ENCODE peak calls at places on chromosomes 1 and 21, in eight cellular contexts. One of them, this sample, is unnamed.

GRCh38 chr1:224459051-224459450 is 24.5 kb upstream of the WDR26 start:
- DNase-seq in HFFc6: no peak
- DNase-seq in skeletal muscle cell: no peak
- DNase-seq in posterior cingulate gyrus: peak; percentile 21
- DNase-seq in CD4-positive, alpha-beta T cell: no peak
- DNase-seq in stimulated activated CD8-positive, alpha-beta memory T cell treated with anti-CD3 and anti-CD28 coated beads, Interleukin-4, amount 100 ng/mL, for 1 hour: no peak
- DNase-seq in cardiac fibroblast: peak; percentile 8
- DNase-seq in DMS 273 treated with DMSO at 0.1 percent for 48 hours: no peak
- DNase-seq in this sample: no peak

GRCh38 chr1:211695135-211695816 is 19.9 kb upstream of the NEK2 start:
- DNase-seq in HFFc6: no peak
- DNase-seq in skeletal muscle cell: no peak
- DNase-seq in posterior cingulate gyrus: no peak
- DNase-seq in CD4-positive, alpha-beta T cell: no peak
- DNase-seq in stimulated activated CD8-positive, alpha-beta memory T cell treated with anti-CD3 and anti-CD28 coated beads, Interleukin-4, amount 100 ng/mL, for 1 hour: no peak
- DNase-seq in cardiac fibroblast: no peak
- DNase-seq in DMS 273 treated with DMSO at 0.1 percent for 48 hours: no peak
- DNase-seq in this sample: no peak

GRCh38 chr1:236944556-236944955 is 59.7 kb downstream of the MT1HL1 start:
- DNase-seq in HFFc6: no peak
- DNase-seq in skeletal muscle cell: no peak
- DNase-seq in posterior cingulate gyrus: no peak
- DNase-seq in CD4-positive, alpha-beta T cell: no peak
- DNase-seq in stimulated activated CD8-positive, alpha-beta memory T cell treated with anti-CD3 and anti-CD28 coated beads, Interleukin-4, amount 100 ng/mL, for 1 hour: no peak
- DNase-seq in cardiac fibroblast: no peak
- DNase-seq in DMS 273 treated with DMSO at 0.1 percent for 48 hours: no peak
- DNase-seq in this sample: no peak

GRCh38 chr21:45288441-45288841 is 746 bp upstream of the POFUT2 start:
- DNase-seq in HFFc6: no peak
- DNase-seq in skeletal muscle cell: no peak
- DNase-seq in posterior cingulate gyrus: no peak
- DNase-seq in CD4-positive, alpha-beta T cell: no peak
- DNase-seq in stimulated activated CD8-positive, alpha-beta memory T cell treated with anti-CD3 and anti-CD28 coated beads, Interleukin-4, amount 100 ng/mL, for 1 hour: no peak
- DNase-seq in cardiac fibroblast: no peak
- DNase-seq in DMS 273 treated with DMSO at 0.1 percent for 48 hours: no peak
- DNase-seq in this sample: no peak

GRCh38 chr21:44301961-44302406 is 2.1 kb downstream of the PFKL start:
- DNase-seq in HFFc6: no peak
- DNase-seq in skeletal muscle cell: no peak
- DNase-seq in posterior cingulate gyrus: no peak
- DNase-seq in CD4-positive, alpha-beta T cell: no peak
- DNase-seq in stimulated activated CD8-positive, alpha-beta memory T cell treated with anti-CD3 and anti-CD28 coated beads, Interleukin-4, amount 100 ng/mL, for 1 hour: no peak
- DNase-seq in cardiac fibroblast: no peak
- DNase-seq in DMS 273 treated with DMSO at 0.1 percent for 48 hours: no peak
- DNase-seq in this sample: no peak

GRCh38 chr21:32516729-32517649 is 68.3 kb downstream of the TCP10L start:
- DNase-seq in HFFc6: peak; percentile 77
- DNase-seq in skeletal muscle cell: peak; percentile 94
- DNase-seq in posterior cingulate gyrus: no peak
- DNase-seq in CD4-positive, alpha-beta T cell: no peak
- DNase-seq in stimulated activated CD8-positive, alpha-beta memory T cell treated with anti-CD3 and anti-CD28 coated beads, Interleukin-4, amount 100 ng/mL, for 1 hour: no peak
- DNase-seq in cardiac fibroblast: peak; percentile 83
- DNase-seq in DMS 273 treated with DMSO at 0.1 percent for 48 hours: no peak
- DNase-seq in this sample: peak; percentile 88

GRCh38 chr1:33443067-33443704 is 12.3 kb upstream of the PHC2 start:
- DNase-seq in HFFc6: no peak
- DNase-seq in skeletal muscle cell: no peak
- DNase-seq in posterior cingulate gyrus: no peak
- DNase-seq in CD4-positive, alpha-beta T cell: no peak
- DNase-seq in stimulated activated CD8-positive, alpha-beta memory T cell treated with anti-CD3 and anti-CD28 coated beads, Interleukin-4, amount 100 ng/mL, for 1 hour: no peak
- DNase-seq in cardiac fibroblast: no peak
- DNase-seq in DMS 273 treated with DMSO at 0.1 percent for 48 hours: no peak
- DNase-seq in this sample: no peak

GRCh38 chr1:45892068-45892785 is 88.8 kb downstream of the MAST2 start:
- DNase-seq in HFFc6: peak; percentile 90
- DNase-seq in skeletal muscle cell: peak; percentile 78
- DNase-seq in posterior cingulate gyrus: no peak
- DNase-seq in CD4-positive, alpha-beta T cell: no peak
- DNase-seq in stimulated activated CD8-positive, alpha-beta memory T cell treated with anti-CD3 and anti-CD28 coated beads, Interleukin-4, amount 100 ng/mL, for 1 hour: no peak
- DNase-seq in cardiac fibroblast: peak; percentile 96
- DNase-seq in DMS 273 treated with DMSO at 0.1 percent for 48 hours: no peak
- DNase-seq in this sample: peak; percentile 91

GRCh38 chr21:42637602-42638041 is 15.8 kb upstream of the PDE9A start:
- DNase-seq in HFFc6: no peak
- DNase-seq in skeletal muscle cell: no peak
- DNase-seq in posterior cingulate gyrus: no peak
- DNase-seq in CD4-positive, alpha-beta T cell: no peak
- DNase-seq in stimulated activated CD8-positive, alpha-beta memory T cell treated with anti-CD3 and anti-CD28 coated beads, Interleukin-4, amount 100 ng/mL, for 1 hour: no peak
- DNase-seq in cardiac fibroblast: no peak
- DNase-seq in DMS 273 treated with DMSO at 0.1 percent for 48 hours: no peak
- DNase-seq in this sample: no peak

GRCh38 chr1:47180603-47181094 is 9.2 kb downstream of the PDZK1IP1 start:
- DNase-seq in HFFc6: no peak
- DNase-seq in skeletal muscle cell: no peak
- DNase-seq in posterior cingulate gyrus: no peak
- DNase-seq in CD4-positive, alpha-beta T cell: no peak
- DNase-seq in stimulated activated CD8-positive, alpha-beta memory T cell treated with anti-CD3 and anti-CD28 coated beads, Interleukin-4, amount 100 ng/mL, for 1 hour: no peak
- DNase-seq in cardiac fibroblast: no peak
- DNase-seq in DMS 273 treated with DMSO at 0.1 percent for 48 hours: no peak
- DNase-seq in this sample: no peak

GRCh38 chr21:30984897-30985296 is 53.4 kb downstream of the KRTAP19-8 start:
- DNase-seq in HFFc6: no peak
- DNase-seq in skeletal muscle cell: no peak
- DNase-seq in posterior cingulate gyrus: no peak
- DNase-seq in CD4-positive, alpha-beta T cell: no peak
- DNase-seq in stimulated activated CD8-positive, alpha-beta memory T cell treated with anti-CD3 and anti-CD28 coated beads, Interleukin-4, amount 100 ng/mL, for 1 hour: no peak
- DNase-seq in cardiac fibroblast: no peak
- DNase-seq in DMS 273 treated with DMSO at 0.1 percent for 48 hours: no peak
- DNase-seq in this sample: no peak

GRCh38 chr1:153951183-153951582 is 4.7 kb upstream of the DENND4B start:
- DNase-seq in HFFc6: no peak
- DNase-seq in skeletal muscle cell: no peak
- DNase-seq in posterior cingulate gyrus: no peak
- DNase-seq in CD4-positive, alpha-beta T cell: no peak
- DNase-seq in stimulated activated CD8-positive, alpha-beta memory T cell treated with anti-CD3 and anti-CD28 coated beads, Interleukin-4, amount 100 ng/mL, for 1 hour: no peak
- DNase-seq in cardiac fibroblast: no peak
- DNase-seq in DMS 273 treated with DMSO at 0.1 percent for 48 hours: no peak
- DNase-seq in this sample: no peak

GRCh38 chr1:228209657-228210056 is 1.8 kb downstream of the OBSCN start:
- DNase-seq in HFFc6: no peak
- DNase-seq in skeletal muscle cell: no peak
- DNase-seq in posterior cingulate gyrus: no peak
- DNase-seq in CD4-positive, alpha-beta T cell: no peak
- DNase-seq in stimulated activated CD8-positive, alpha-beta memory T cell treated with anti-CD3 and anti-CD28 coated beads, Interleukin-4, amount 100 ng/mL, for 1 hour: no peak
- DNase-seq in cardiac fibroblast: no peak
- DNase-seq in DMS 273 treated with DMSO at 0.1 percent for 48 hours: no peak
- DNase-seq in this sample: no peak

GRCh38 chr1:36323636-36324321 is at the start of gene EVA1B:
- DNase-seq in HFFc6: peak; percentile 59
- DNase-seq in skeletal muscle cell: peak; percentile 59
- DNase-seq in posterior cingulate gyrus: no peak
- DNase-seq in CD4-positive, alpha-beta T cell: peak; percentile 49
- DNase-seq in stimulated activated CD8-positive, alpha-beta memory T cell treated with anti-CD3 and anti-CD28 coated beads, Interleukin-4, amount 100 ng/mL, for 1 hour: no peak
- DNase-seq in cardiac fibroblast: peak; percentile 76
- DNase-seq in DMS 273 treated with DMSO at 0.1 percent for 48 hours: no peak
- DNase-seq in this sample: peak; percentile 77

GRCh38 chr1:230104395-230105244 is 37.6 kb downstream of the GALNT2 start:
- DNase-seq in HFFc6: peak; percentile 99
- DNase-seq in skeletal muscle cell: peak; percentile 99
- DNase-seq in posterior cingulate gyrus: peak; percentile 66
- DNase-seq in CD4-positive, alpha-beta T cell: peak; percentile 64
- DNase-seq in stimulated activated CD8-positive, alpha-beta memory T cell treated with anti-CD3 and anti-CD28 coated beads, Interleukin-4, amount 100 ng/mL, for 1 hour: peak; percentile 25
- DNase-seq in cardiac fibroblast: peak; percentile 100
- DNase-seq in DMS 273 treated with DMSO at 0.1 percent for 48 hours: peak; percentile 3
- DNase-seq in this sample: peak; percentile 98